ENCODE peak calls at places on chromosomes 12 and 14, in eight cellular contexts. P is stimulated activated CD8-positive, alpha-beta memory T cell treated with anti-CD3 and anti-CD28 coated beads, Interleukin-15, amount 100 ng/mL, for 24 hours; W is IMR-90; I is germinal center; U is amniotic stem cell; X is iris pigment epithelial cell; T is T-helper 9 cell; K is ureter. R is an unnamed sample.

GRCh38 chr12:63779498-63780481 is at the start of gene RXYLT1:
- DNase-seq in X (peak; percentile 70), U (peak; percentile 66), P (peak; percentile 79), T (peak; percentile 81), I (peak; percentile 92), W (peak; percentile 67), K (peak; percentile 88), R (peak; percentile 98)

GRCh38 chr12:82527165-82527780 is 159.4 kb upstream of the TMTC2 start:
- DNase-seq in P (no peak), T (peak; percentile 3), I (peak; percentile 7), X (peak; percentile 69), W (peak; percentile 64), U (peak; percentile 34), K (peak; percentile 50), R (peak; percentile 48)

GRCh38 chr14:72801381-72801812 is 92.5 kb downstream of the DPF3 start:
- DNase-seq in T (no peak), I (no peak), U (peak; percentile 56), K (no peak), P (no peak), W (peak; percentile 99), X (peak; percentile 97), R (peak; percentile 15)

GRCh38 chr14:53949201-53949600 is 7.4 kb downstream of the BMP4 start:
- DNase-seq in W (no peak), I (no peak), K (no peak), U (no peak), X (no peak), T (no peak), P (no peak), R (no peak)

GRCh38 chr12:122085006-122085405 is 6.5 kb downstream of the MLXIP start:
- DNase-seq in W (no peak), U (no peak), X (no peak), P (no peak), T (no peak), I (no peak), K (no peak), R (no peak)

GRCh38 chr14:30521899-30522736 is 36.8 kb upstream of the G2E3 start:
- DNase-seq in U (peak; percentile 12), T (no peak), K (no peak), W (peak; percentile 51), X (peak; percentile 41), I (peak; percentile 18), P (no peak), R (peak; percentile 39)

GRCh38 chr14:75880512-75880911 is 101.3 kb downstream of the TGFB3 start:
- DNase-seq in X (no peak), I (no peak), U (no peak), T (no peak), W (no peak), P (no peak), K (no peak), R (no peak)

GRCh38 chr12:26121841-26122680 is 2.8 kb downstream of the BHLHE41 start:
- DNase-seq in X (peak; percentile 34), U (no peak), W (peak; percentile 34), P (no peak), K (no peak), T (no peak), I (peak; percentile 39), R (peak; percentile 75)

R was measured in D341Med.